ENCODE peak calls at places on chromosome 15, in seven cellular contexts. Y is amniotic stem cell; M is germinal center; X is KG1; A is naive thymus-derived CD8-positive, alpha-beta T cell; E is neuronal stem cell; L is AG20443. C is an unnamed sample.

GRCh38 chr15:62454567-62455172 is 289.6 kb upstream of the C2CD4B start:
- DNase-seq in A (no peak), E (no peak), Y (no peak), L (no peak), M (no peak), X (no peak), C (no peak)

GRCh38 chr15:43769584-43770228 is 7.1 kb downstream of the ELL3 start:
- DNase-seq in E (no peak), A (peak), X (peak), Y (no peak), M (peak), L (peak), C (peak)

GRCh38 chr15:65374831-65375401 is 2.9 kb downstream of the IGDCC3 start:
- DNase-seq in A (no peak), X (no peak), Y (no peak), E (no peak), L (no peak), M (no peak), C (no peak)

GRCh38 chr15:37101634-37102314 is 1.4 kb upstream of the MEIS2 start:
- DNase-seq in A (no peak), Y (peak), X (no peak), E (peak), L (peak), M (peak), C (no peak)

GRCh38 chr15:85485956-85486567 is 105.7 kb downstream of the AKAP13 start:
- DNase-seq in M (peak), E (peak), A (peak), X (peak), L (peak), Y (peak), C (peak)

GRCh38 chr15:36517758-36518157 is 61.7 kb upstream of the CDIN1 start:
- DNase-seq in A (no peak), Y (no peak), M (no peak), X (no peak), E (no peak), L (no peak), C (no peak)

GRCh38 chr15:84858231-84858630 is 26.2 kb upstream of the SLC28A1 start:
- DNase-seq in A (no peak), M (no peak), E (no peak), Y (no peak), L (no peak), X (no peak), C (no peak)

GRCh38 chr15:61794881-61795280 is 265.4 kb downstream of the VPS13C start:
- DNase-seq in E (no peak), L (no peak), Y (no peak), X (no peak), M (no peak), A (no peak), C (no peak)

GRCh38 chr15:43483306-43484128 is 9.4 kb downstream of the TP53BP1 start:
- DNase-seq in A (no peak), E (no peak), Y (no peak), M (no peak), X (no peak), L (peak), C (no peak)

GRCh38 chr15:71790081-71790480 is 20.3 kb upstream of the NR2E3 start:
- DNase-seq in A (no peak), X (no peak), Y (no peak), L (no peak), M (no peak), E (no peak), C (no peak)

GRCh38 chr15:61835476-61836106 is 224.7 kb downstream of the VPS13C start:
- DNase-seq in M (peak), L (peak), E (peak), Y (peak), X (no peak), A (peak), C (no peak)

GRCh38 chr15:39692464-39693327 is 89.9 kb downstream of the FSIP1 start:
- DNase-seq in Y (no peak), A (no peak), L (no peak), E (peak), M (no peak), X (no peak), C (no peak)

GRCh38 chr15:49675051-49675450 is 54.2 kb downstream of the DTWD1 start:
- DNase-seq in Y (peak), L (peak), X (no peak), M (no peak), A (no peak), E (no peak), C (peak)

GRCh38 chr15:31486906-31487695 is 160.5 kb downstream of the KLF13 start:
- DNase-seq in A (no peak), E (no peak), M (no peak), Y (no peak), X (no peak), L (no peak), C (no peak)

GRCh38 chr15:34993877-34994276 is 5.8 kb upstream of the ZNF770 start:
- DNase-seq in M (no peak), L (no peak), E (no peak), Y (no peak), X (no peak), A (no peak), C (no peak)

GRCh38 chr15:96181217-96181616 is 149.3 kb upstream of the NR2F2 start:
- DNase-seq in E (no peak), Y (no peak), L (no peak), A (no peak), X (no peak), M (no peak), C (no peak)

GRCh38 chr15:71443538-71443937 is 328.3 kb downstream of the THSD4 start:
- DNase-seq in Y (peak), L (peak), A (peak), X (peak), E (peak), M (peak), C (no peak)

GRCh38 chr15:84979651-84980050 is 2.0 kb upstream of the PDE8A start:
- DNase-seq in Y (no peak), L (no peak), X (no peak), A (no peak), E (no peak), M (no peak), C (no peak)

GRCh38 chr15:69648215-69648614 is 195.6 kb downstream of the RPLP1 start:
- DNase-seq in X (no peak), L (no peak), E (no peak), Y (no peak), A (no peak), M (no peak), C (no peak)

GRCh38 chr15:101047301-101047781 is 128.2 kb downstream of the LRRK1 start:
- DNase-seq in E (no peak), X (no peak), L (no peak), Y (no peak), M (no peak), A (no peak), C (no peak)

GRCh38 chr15:45186771-45187577 is 792 bp downstream of the SHF start:
- DNase-seq in E (no peak), L (no peak), X (no peak), Y (no peak), M (no peak), A (no peak), C (no peak)

GRCh38 chr15:57927091-57927631 is 138.3 kb downstream of the ALDH1A2 start:
- DNase-seq in M (no peak), L (no peak), E (no peak), A (no peak), Y (no peak), X (no peak), C (no peak)

GRCh38 chr15:58762731-58763130 is 8.4 kb upstream of the MINDY2 start:
- DNase-seq in M (no peak), L (no peak), E (no peak), X (no peak), Y (no peak), A (no peak), C (no peak)

GRCh38 chr15:40339621-40339945 is 1.2 kb downstream of the CCDC9B start:
- DNase-seq in L (no peak), X (no peak), A (no peak), E (no peak), M (no peak), Y (no peak), C (no peak)

GRCh38 chr15:100768501-100768931 is 111.1 kb upstream of the ALDH1A3 start:
- DNase-seq in Y (no peak), A (no peak), E (no peak), M (no peak), L (no peak), X (no peak), C (no peak)

GRCh38 chr15:88932875-88933330 is 19.7 kb upstream of the MFGE8 start:
- DNase-seq in L (no peak), Y (no peak), X (no peak), M (no peak), E (no peak), A (no peak), C (no peak)

GRCh38 chr15:81608309-81608829 is 234.4 kb upstream of the TMC3 start:
- DNase-seq in L (no peak), A (no peak), X (no peak), M (no peak), Y (no peak), E (no peak), C (no peak)

GRCh38 chr15:75028991-75029377 is 5.6 kb downstream of the PPCDC start:
- DNase-seq in E (no peak), L (no peak), M (no peak), Y (no peak), X (no peak), A (no peak), C (no peak)

GRCh38 chr15:40028853-40029252 is 10.1 kb downstream of the SRP14 start:
- DNase-seq in Y (no peak), M (no peak), X (no peak), A (no peak), L (no peak), E (no peak), C (no peak)

GRCh38 chr15:77650285-77650684 is 17.6 kb upstream of the LINGO1 start:
- DNase-seq in E (peak), Y (no peak), X (no peak), A (no peak), L (no peak), M (no peak), C (no peak)

C was measured in smooth muscle cell of the brain vasculature.